ENCODE peak calls at places on chromosomes 13 and 19, in five cellular contexts. One of them, this sample, is unnamed.

GRCh38 chr13:114102521-114103288 is 29.7 kb downstream of the RASA3 start:
- DNase-seq in H9: no peak
- DNase-seq in IMR-90: no peak
- DNase-seq in neuronal stem cell: no peak
- DNase-seq in mesenchymal stem cell: no peak
- DNase-seq in this sample: no peak

GRCh38 chr19:53927745-53928144 is 18.7 kb downstream of the CACNG7 start:
- DNase-seq in H9: peak; percentile 88
- DNase-seq in IMR-90: peak; percentile 64
- DNase-seq in neuronal stem cell: peak; percentile 65
- DNase-seq in mesenchymal stem cell: peak; percentile 46
- DNase-seq in this sample: peak; percentile 82

GRCh38 chr19:18496980-18497256 is 25.0 kb downstream of the ELL start:
- DNase-seq in H9: no peak
- DNase-seq in IMR-90: no peak
- DNase-seq in neuronal stem cell: no peak
- DNase-seq in mesenchymal stem cell: peak; percentile 43
- DNase-seq in this sample: peak; percentile 73

GRCh38 chr13:44188257-44188656 is 185.4 kb upstream of the SERP2 start:
- DNase-seq in H9: no peak
- DNase-seq in IMR-90: peak; percentile 75
- DNase-seq in neuronal stem cell: no peak
- DNase-seq in mesenchymal stem cell: peak; percentile 45
- DNase-seq in this sample: peak; percentile 79

GRCh38 chr13:48478401-48478800 is 54.5 kb downstream of the RCBTB2 start:
- DNase-seq in H9: no peak
- DNase-seq in IMR-90: peak; percentile 47
- DNase-seq in neuronal stem cell: no peak
- DNase-seq in mesenchymal stem cell: no peak
- DNase-seq in this sample: peak; percentile 24

GRCh38 chr13:37835392-37835791 is 34.2 kb downstream of the TRPC4 start:
- DNase-seq in H9: no peak
- DNase-seq in IMR-90: no peak
- DNase-seq in neuronal stem cell: no peak
- DNase-seq in mesenchymal stem cell: no peak
- DNase-seq in this sample: no peak

GRCh38 chr13:104318121-104318520 is 1251.9 kb upstream of the SLC10A2 start:
- DNase-seq in H9: no peak
- DNase-seq in IMR-90: peak; percentile 49
- DNase-seq in neuronal stem cell: no peak
- DNase-seq in mesenchymal stem cell: peak; percentile 41
- DNase-seq in this sample: no peak

GRCh38 chr13:99926014-99926731 is 45.4 kb downstream of the ZIC5 start:
- DNase-seq in H9: no peak
- DNase-seq in IMR-90: peak; percentile 16
- DNase-seq in neuronal stem cell: no peak
- DNase-seq in mesenchymal stem cell: no peak
- DNase-seq in this sample: no peak

GRCh38 chr19:9906475-9907087 is 29.7 kb downstream of the OLFM2 start:
- DNase-seq in H9: no peak
- DNase-seq in IMR-90: no peak
- DNase-seq in neuronal stem cell: no peak
- DNase-seq in mesenchymal stem cell: no peak
- DNase-seq in this sample: no peak

GRCh38 chr13:29707876-29708543 is 112.5 kb upstream of the SLC7A1 start:
- DNase-seq in H9: peak; percentile 86
- DNase-seq in IMR-90: peak; percentile 41
- DNase-seq in neuronal stem cell: peak; percentile 17
- DNase-seq in mesenchymal stem cell: peak; percentile 51
- DNase-seq in this sample: peak; percentile 35

GRCh38 chr13:28723806-28724205 is 5.0 kb upstream of the SLC46A3 start:
- DNase-seq in H9: no peak
- DNase-seq in IMR-90: no peak
- DNase-seq in neuronal stem cell: no peak
- DNase-seq in mesenchymal stem cell: no peak
- DNase-seq in this sample: no peak

GRCh38 chr13:27621116-27621365 is 651 bp upstream of the POLR1D start:
- DNase-seq in H9: no peak
- DNase-seq in IMR-90: no peak
- DNase-seq in neuronal stem cell: no peak
- DNase-seq in mesenchymal stem cell: peak; percentile 76
- DNase-seq in this sample: no peak

GRCh38 chr19:3547301-3547731 is 8.3 kb downstream of the TEKTIP1 start:
- DNase-seq in H9: no peak
- DNase-seq in IMR-90: no peak
- DNase-seq in neuronal stem cell: no peak
- DNase-seq in mesenchymal stem cell: no peak
- DNase-seq in this sample: no peak

GRCh38 chr13:40309881-40310280 is 356.6 kb downstream of the FOXO1 start:
- DNase-seq in H9: no peak
- DNase-seq in IMR-90: no peak
- DNase-seq in neuronal stem cell: no peak
- DNase-seq in mesenchymal stem cell: no peak
- DNase-seq in this sample: no peak

GRCh38 chr19:33778089-33778791 is 18.4 kb upstream of the KCTD15 start:
- DNase-seq in H9: peak; percentile 82
- DNase-seq in IMR-90: peak; percentile 61
- DNase-seq in neuronal stem cell: peak; percentile 82
- DNase-seq in mesenchymal stem cell: peak; percentile 65
- DNase-seq in this sample: peak; percentile 91

GRCh38 chr13:113742445-113743120 is 16.4 kb upstream of the TMEM255B start:
- DNase-seq in H9: no peak
- DNase-seq in IMR-90: no peak
- DNase-seq in neuronal stem cell: no peak
- DNase-seq in mesenchymal stem cell: no peak
- DNase-seq in this sample: no peak

GRCh38 chr13:112975401-112975939 is 6.5 kb downstream of the MCF2L start:
- DNase-seq in H9: no peak
- DNase-seq in IMR-90: no peak
- DNase-seq in neuronal stem cell: no peak
- DNase-seq in mesenchymal stem cell: no peak
- DNase-seq in this sample: no peak

GRCh38 chr19:50486823-50487515 is 10.3 kb upstream of the GARIN5A start:
- DNase-seq in H9: peak; percentile 88
- DNase-seq in IMR-90: peak; percentile 19
- DNase-seq in neuronal stem cell: no peak
- DNase-seq in mesenchymal stem cell: peak; percentile 23
- DNase-seq in this sample: peak; percentile 26

GRCh38 chr13:24064258-24064860 is 96.2 kb upstream of the SPATA13 start:
- DNase-seq in H9: no peak
- DNase-seq in IMR-90: no peak
- DNase-seq in neuronal stem cell: no peak
- DNase-seq in mesenchymal stem cell: no peak
- DNase-seq in this sample: no peak

GRCh38 chr13:113451951-113452421 is 1.3 kb downstream of the ADPRHL1 start:
- DNase-seq in H9: no peak
- DNase-seq in IMR-90: no peak
- DNase-seq in neuronal stem cell: no peak
- DNase-seq in mesenchymal stem cell: no peak
- DNase-seq in this sample: no peak

GRCh38 chr13:104043184-104043583 is 977.0 kb upstream of the SLC10A2 start:
- DNase-seq in H9: no peak
- DNase-seq in IMR-90: peak; percentile 1
- DNase-seq in neuronal stem cell: no peak
- DNase-seq in mesenchymal stem cell: peak; percentile 60
- DNase-seq in this sample: no peak

GRCh38 chr13:102183509-102184182 is 218.2 kb downstream of the FGF14 start:
- DNase-seq in H9: no peak
- DNase-seq in IMR-90: no peak
- DNase-seq in neuronal stem cell: no peak
- DNase-seq in mesenchymal stem cell: no peak
- DNase-seq in this sample: no peak

GRCh38 chr13:25847145-25847544 is 204.7 kb downstream of the SHISA2 start:
- DNase-seq in H9: no peak
- DNase-seq in IMR-90: no peak
- DNase-seq in neuronal stem cell: no peak
- DNase-seq in mesenchymal stem cell: no peak
- DNase-seq in this sample: no peak

GRCh38 chr19:44753932-44754742 is 5.6 kb downstream of the BCL3 start:
- DNase-seq in H9: peak; percentile 83
- DNase-seq in IMR-90: peak; percentile 77
- DNase-seq in neuronal stem cell: no peak
- DNase-seq in mesenchymal stem cell: peak; percentile 89
- DNase-seq in this sample: peak; percentile 65

GRCh38 chr19:44754743-44755066 is 6.2 kb downstream of the BCL3 start:
- DNase-seq in H9: no peak
- DNase-seq in IMR-90: no peak
- DNase-seq in neuronal stem cell: no peak
- DNase-seq in mesenchymal stem cell: no peak
- DNase-seq in this sample: no peak

GRCh38 chr19:44756089-44756562 is 7.6 kb downstream of the BCL3 start:
- DNase-seq in H9: no peak
- DNase-seq in IMR-90: no peak
- DNase-seq in neuronal stem cell: no peak
- DNase-seq in mesenchymal stem cell: no peak
- DNase-seq in this sample: no peak

GRCh38 chr19:44753619-44753931 is 5.1 kb downstream of the BCL3 start:
- DNase-seq in H9: no peak
- DNase-seq in IMR-90: no peak
- DNase-seq in neuronal stem cell: no peak
- DNase-seq in mesenchymal stem cell: no peak
- DNase-seq in this sample: no peak

DNA sequence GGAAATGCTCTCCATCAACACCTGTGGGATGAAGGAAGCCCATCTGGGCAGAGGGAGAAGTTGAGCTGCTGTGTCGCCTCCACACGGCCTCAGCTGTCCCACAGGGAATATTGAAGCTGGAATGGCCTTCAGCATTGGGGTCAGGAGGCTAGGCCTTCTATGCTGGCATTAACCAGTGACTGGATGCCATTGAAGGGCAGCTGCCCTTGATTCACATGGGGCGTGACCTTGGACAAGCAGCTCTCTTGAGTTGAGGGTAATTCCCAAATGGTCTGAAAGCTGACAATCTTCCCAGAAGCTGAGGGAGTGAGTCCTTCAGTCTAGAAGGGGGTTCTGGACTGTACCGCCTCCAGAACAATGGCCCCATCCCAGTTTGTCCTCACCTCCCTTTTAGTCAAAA is 6.7 kb downstream of the BCL3 start:
- DNase-seq in H9: no peak
- DNase-seq in IMR-90: no peak
- DNase-seq in neuronal stem cell: no peak
- DNase-seq in mesenchymal stem cell: no peak
- DNase-seq in this sample: no peak
- H3K9ac ChIP-seq in H9: no peak overlapping the region
- H3K9ac ChIP-seq in IMR-90: peak overlapping the region; percentile 66
- H3K9ac ChIP-seq in neuronal stem cell: no peak overlapping the region
- H3K9ac ChIP-seq in mesenchymal stem cell: peak overlapping the region; percentile 71
- H3K9ac ChIP-seq in this sample: no peak overlapping the region

DNA sequence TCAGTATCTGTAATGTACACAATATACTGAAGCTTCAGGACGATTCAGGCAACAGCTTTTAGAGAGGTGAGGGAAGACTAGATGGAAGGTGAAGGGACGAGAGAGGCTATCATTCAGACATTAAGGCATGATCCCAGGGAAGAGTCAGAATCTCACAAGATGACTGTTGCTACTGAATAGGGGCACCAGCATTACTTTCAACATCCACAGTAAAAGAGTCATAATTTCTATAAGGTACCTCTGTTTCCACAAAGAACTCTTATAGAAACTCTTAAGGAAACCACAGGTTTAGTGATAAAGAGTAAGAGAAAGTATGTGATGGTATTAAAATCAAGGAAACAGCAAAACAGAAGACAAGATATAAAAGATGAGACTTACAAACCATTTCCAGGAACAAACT is 23.0 kb downstream of the LCP1 start:
- DNase-seq in H9: no peak
- DNase-seq in IMR-90: no peak
- DNase-seq in neuronal stem cell: no peak
- DNase-seq in mesenchymal stem cell: no peak
- DNase-seq in this sample: peak; percentile 47
- H2BK5ac ChIP-seq in H9: no peak overlapping the region
- H2BK5ac ChIP-seq in IMR-90: no peak overlapping the region
- H2BK5ac ChIP-seq in neuronal stem cell: no peak overlapping the region
- H2BK5ac ChIP-seq in mesenchymal stem cell: no peak overlapping the region
- H2BK5ac ChIP-seq in this sample: no peak overlapping the region

DNA sequence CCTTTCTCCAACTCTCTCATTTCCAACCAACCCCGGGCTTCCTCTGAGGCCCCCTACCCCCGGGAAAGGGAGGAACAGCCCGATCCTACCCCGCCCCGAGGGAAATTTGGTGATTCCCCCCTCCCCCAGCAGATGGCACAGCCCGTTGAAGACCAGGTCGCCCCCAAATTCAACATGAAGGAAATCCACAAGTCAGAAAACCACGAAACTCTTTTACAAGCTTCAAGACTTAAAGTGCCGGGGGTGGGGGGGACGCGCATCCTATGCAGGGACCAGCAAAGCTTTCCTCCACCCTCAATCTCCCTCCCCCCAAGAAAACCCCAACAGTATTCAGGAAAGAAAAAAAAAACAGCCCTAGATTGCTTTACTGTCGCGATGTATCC is 1.8 kb downstream of the TCF3 start:
- DNase-seq in H9: no peak
- DNase-seq in IMR-90: peak; percentile 7
- DNase-seq in neuronal stem cell: peak; percentile 21
- DNase-seq in mesenchymal stem cell: peak; percentile 49
- DNase-seq in this sample: no peak
- H3K9ac ChIP-seq in H9: peak overlapping the region; percentile 3
- H3K9ac ChIP-seq in IMR-90: peak overlapping the region; percentile 72
- H3K9ac ChIP-seq in neuronal stem cell: no peak overlapping the region
- H3K9ac ChIP-seq in mesenchymal stem cell: peak overlapping the region; percentile 79
- H3K9ac ChIP-seq in this sample: peak overlapping the region; percentile 87

GRCh38 chr19:46271488-46272197 is 25.2 kb upstream of the HIF3A start:
- DNase-seq in H9: no peak
- DNase-seq in IMR-90: peak; percentile 70
- DNase-seq in neuronal stem cell: no peak
- DNase-seq in mesenchymal stem cell: peak; percentile 95
- DNase-seq in this sample: peak; percentile 12
- H2BK5ac ChIP-seq in H9: no peak overlapping the region
- H2BK5ac ChIP-seq in IMR-90: no peak overlapping the region
- H2BK5ac ChIP-seq in neuronal stem cell: no peak overlapping the region
- H2BK5ac ChIP-seq in mesenchymal stem cell: peak overlapping the region; percentile 99
- H2BK5ac ChIP-seq in this sample: peak overlapping the region; percentile 61